ENCODE peak calls at places on chromosomes 6 and 20, in seven cellular contexts. K, O, Y, M, R, J and T are unnamed samples.

GRCh38 chr20:3115190-3116107 is 30.9 kb upstream of the AVP start:
- DNase-seq in K (peak), O (peak), Y (peak), M (peak), R (peak), J (peak), T (no peak)

GRCh38 chr6:34243131-34243771 is 5.6 kb downstream of the SMIM29 start:
- DNase-seq in K (no peak), O (no peak), Y (peak), M (peak), R (no peak), J (no peak), T (no peak)

GRCh38 chr20:58713801-58714339 is 21.3 kb downstream of the NPEPL1 start:
- DNase-seq in K (peak), O (no peak), Y (no peak), M (no peak), R (no peak), J (no peak), T (no peak)

GRCh38 chr20:51095755-51096509 is 73.0 kb upstream of the KCNG1 start:
- DNase-seq in K (no peak), O (no peak), Y (no peak), M (no peak), R (peak), J (peak), T (no peak)

GRCh38 chr20:50783390-50783789 is 11.5 kb upstream of the BCAS4 start:
- DNase-seq in K (no peak), O (no peak), Y (no peak), M (no peak), R (no peak), J (no peak), T (no peak)

GRCh38 chr20:23349338-23350006 is 1.1 kb upstream of the NXT1 start:
- DNase-seq in K (no peak), O (no peak), Y (no peak), M (no peak), R (peak), J (no peak), T (no peak)

GRCh38 chr6:13709698-13710551 is 1.7 kb downstream of the RANBP9 start:
- DNase-seq in K (no peak), O (no peak), Y (peak), M (peak), R (peak), J (no peak), T (no peak)

GRCh38 chr6:27100921-27101320 is 146.6 kb upstream of the PRSS16 start:
- DNase-seq in K (no peak), O (no peak), Y (no peak), M (no peak), R (no peak), J (no peak), T (no peak)

GRCh38 chr20:55579802-55580201 is 425.5 kb downstream of the CBLN4 start:
- DNase-seq in K (no peak), O (no peak), Y (peak), M (no peak), R (no peak), J (no peak), T (no peak)

GRCh38 chr20:49727894-49728885 is 14.5 kb upstream of the B4GALT5 start:
- DNase-seq in K (no peak), O (no peak), Y (no peak), M (no peak), R (no peak), J (no peak), T (no peak)

GRCh38 chr20:16641511-16641910 is 68.3 kb upstream of the KIF16B start:
- DNase-seq in K (no peak), O (no peak), Y (no peak), M (no peak), R (no peak), J (no peak), T (no peak)

GRCh38 chr6:8157839-8158238 is 55.5 kb upstream of the EEF1E1 start:
- DNase-seq in K (no peak), O (peak), Y (no peak), M (no peak), R (peak), J (no peak), T (no peak)

GRCh38 chr6:72716916-72717315 is 95.1 kb downstream of the KCNQ5 start:
- DNase-seq in K (no peak), O (no peak), Y (no peak), M (no peak), R (no peak), J (no peak), T (no peak)

GRCh38 chr6:128723667-128724066 is 159.3 kb upstream of the LAMA2 start:
- DNase-seq in K (no peak), O (no peak), Y (peak), M (no peak), R (no peak), J (no peak), T (no peak)

GRCh38 chr6:93624408-93624807 is 205.0 kb upstream of the EPHA7 start:
- DNase-seq in K (no peak), O (no peak), Y (no peak), M (no peak), R (peak), J (no peak), T (no peak)

GRCh38 chr6:140992678-140993077 is 1140.0 kb upstream of the GJE1 start:
- DNase-seq in K (no peak), O (no peak), Y (no peak), M (no peak), R (no peak), J (no peak), T (no peak)

GRCh38 chr6:144660545-144660944 is 375.4 kb downstream of the UTRN start:
- DNase-seq in K (no peak), O (no peak), Y (no peak), M (no peak), R (peak), J (no peak), T (no peak)

GRCh38 chr6:1620504-1621327 is 11.0 kb downstream of the FOXC1 start:
- DNase-seq in K (no peak), O (no peak), Y (no peak), M (no peak), R (no peak), J (no peak), T (no peak)

GRCh38 chr6:166678426-166678825 is 51.4 kb upstream of the RPS6KA2 start:
- DNase-seq in K (no peak), O (peak), Y (peak), M (no peak), R (no peak), J (no peak), T (no peak)

GRCh38 chr6:28336284-28337024 is 506 bp upstream of the ZSCAN31 start:
- DNase-seq in K (no peak), O (peak), Y (peak), M (peak), R (peak), J (no peak), T (no peak)

GRCh38 chr6:129683606-129684322 is 26.2 kb downstream of the ARHGAP18 start:
- DNase-seq in K (peak), O (peak), Y (peak), M (peak), R (peak), J (no peak), T (no peak)

GRCh38 chr6:118886641-118887040 is 7.3 kb upstream of the ASF1A start:
- DNase-seq in K (no peak), O (no peak), Y (no peak), M (no peak), R (peak), J (no peak), T (no peak)

GRCh38 chr20:49346682-49347081 is 68.8 kb upstream of the ZNFX1 start:
- DNase-seq in K (no peak), O (no peak), Y (no peak), M (no peak), R (no peak), J (no peak), T (no peak)

GRCh38 chr20:50765674-50766073 is 29.2 kb upstream of the BCAS4 start:
- DNase-seq in K (no peak), O (no peak), Y (no peak), M (no peak), R (no peak), J (no peak), T (no peak)

GRCh38 chr6:12693122-12693521 is 23.4 kb upstream of the PHACTR1 start:
- DNase-seq in K (no peak), O (no peak), Y (no peak), M (no peak), R (no peak), J (no peak), T (no peak)

GRCh38 chr6:11258260-11259237 is 26.1 kb upstream of the NEDD9 start:
- DNase-seq in K (no peak), O (no peak), Y (no peak), M (no peak), R (no peak), J (no peak), T (no peak)

GRCh38 chr6:52503853-52504777 is 72.7 kb downstream of the TRAM2 start:
- DNase-seq in K (no peak), O (peak), Y (peak), M (no peak), R (no peak), J (no peak), T (no peak)

GRCh38 chr6:34969662-34970265 is 80.7 kb downstream of the ANKS1A start:
- DNase-seq in K (no peak), O (no peak), Y (peak), M (no peak), R (no peak), J (no peak), T (no peak)

GRCh38 chr6:130159876-130160415 is 62.8 kb downstream of the SAMD3 start:
- DNase-seq in K (no peak), O (no peak), Y (peak), M (no peak), R (peak), J (no peak), T (no peak)